ENCODE peak calls at places on chromosome 18, in five cellular contexts. One of them, this sample, is unnamed. For H3K4me1, the result is how much of the 10 kb centered on the place peaks cover.

GRCh38 chr18:54004828-54005227 is 219.6 kb downstream of the MBD2 start:
- DNase-seq in A549: no peak
- DNase-seq in gastrocnemius medialis: no peak
- DNase-seq in stomach: no peak
- DNase-seq in uterus: no peak
- DNase-seq in this sample: no peak

GRCh38 chr18:48833701-48834394 is 116.9 kb downstream of the SMAD7 start:
- DNase-seq in stomach: peak
- DNase-seq in uterus: peak
- DNase-seq in gastrocnemius medialis: peak
- DNase-seq in A549: no peak
- DNase-seq in this sample: peak

GRCh38 chr18:57107141-57107832 is 39.6 kb upstream of the BOD1L2 start:
- DNase-seq in uterus: no peak
- DNase-seq in stomach: no peak
- DNase-seq in A549: no peak
- DNase-seq in gastrocnemius medialis: no peak
- DNase-seq in this sample: no peak

GRCh38 chr18:41881285-41881684 is 73.7 kb upstream of the PIK3C3 start:
- DNase-seq in gastrocnemius medialis: no peak
- DNase-seq in uterus: no peak
- DNase-seq in A549: no peak
- DNase-seq in stomach: no peak
- DNase-seq in this sample: no peak

GRCh38 chr18:22539045-22539444 is 121.3 kb upstream of the CTAGE1 start:
- DNase-seq in gastrocnemius medialis: peak
- DNase-seq in stomach: no peak
- DNase-seq in uterus: peak
- DNase-seq in A549: no peak
- DNase-seq in this sample: no peak

GRCh38 chr18:13233746-13234527 is 15.4 kb downstream of the LDLRAD4 start:
- DNase-seq in A549: no peak
- DNase-seq in gastrocnemius medialis: no peak
- DNase-seq in stomach: no peak
- DNase-seq in uterus: no peak
- DNase-seq in this sample: peak

GRCh38 chr18:55398858-55399257 is 189.1 kb downstream of the TCF4 start:
- DNase-seq in stomach: no peak
- DNase-seq in gastrocnemius medialis: no peak
- DNase-seq in A549: no peak
- DNase-seq in uterus: no peak
- DNase-seq in this sample: no peak

GRCh38 chr18:26181343-26181826 is 44.9 kb upstream of the TAF4B start:
- DNase-seq in gastrocnemius medialis: no peak
- DNase-seq in stomach: no peak
- DNase-seq in A549: no peak
- DNase-seq in uterus: no peak
- DNase-seq in this sample: no peak

GRCh38 chr18:12287684-12288405 is 20.2 kb upstream of the TUBB6 start:
- DNase-seq in uterus: peak
- DNase-seq in stomach: peak
- DNase-seq in A549: peak
- DNase-seq in gastrocnemius medialis: peak
- DNase-seq in this sample: peak

GRCh38 chr18:44060197-44060596 is 620.5 kb upstream of the SETBP1 start:
- DNase-seq in uterus: no peak
- DNase-seq in A549: no peak
- DNase-seq in stomach: no peak
- DNase-seq in gastrocnemius medialis: no peak
- DNase-seq in this sample: no peak

GRCh38 chr18:58263055-58263732 is 219.2 kb downstream of the NEDD4L start:
- DNase-seq in gastrocnemius medialis: no peak
- DNase-seq in stomach: no peak
- DNase-seq in uterus: no peak
- DNase-seq in A549: no peak
- DNase-seq in this sample: no peak

GRCh38 chr18:44579028-44579692 is 101.5 kb upstream of the SETBP1 start:
- DNase-seq in gastrocnemius medialis: no peak
- DNase-seq in A549: peak
- DNase-seq in stomach: no peak
- DNase-seq in uterus: no peak
- DNase-seq in this sample: no peak

GRCh38 chr18:76846217-76846616 is 23.9 kb downstream of the ZNF236 start:
- DNase-seq in A549: no peak
- DNase-seq in stomach: no peak
- DNase-seq in gastrocnemius medialis: no peak
- DNase-seq in uterus: no peak
- DNase-seq in this sample: no peak

GRCh38 chr18:986071-986470 is 81.4 kb downstream of the ADCYAP1 start:
- DNase-seq in A549: no peak
- DNase-seq in uterus: no peak
- DNase-seq in stomach: no peak
- DNase-seq in gastrocnemius medialis: no peak
- DNase-seq in this sample: no peak

GRCh38 chr18:78719821-78720220 is 259.8 kb upstream of the SALL3 start:
- DNase-seq in gastrocnemius medialis: no peak
- DNase-seq in stomach: no peak
- DNase-seq in uterus: no peak
- DNase-seq in A549: no peak
- DNase-seq in this sample: no peak

GRCh38 chr18:54946149-54946581 is 13.1 kb downstream of the CCDC68 start:
- DNase-seq in stomach: peak
- DNase-seq in gastrocnemius medialis: no peak
- DNase-seq in uterus: no peak
- DNase-seq in A549: no peak
- DNase-seq in this sample: peak

GRCh38 chr18:53416985-53417384 is 807.5 kb downstream of the MBD2 start:
- DNase-seq in gastrocnemius medialis: no peak
- DNase-seq in stomach: no peak
- DNase-seq in uterus: no peak
- DNase-seq in A549: no peak
- DNase-seq in this sample: no peak

GRCh38 chr18:468841-469796 is 31.4 kb downstream of the COLEC12 start:
- DNase-seq in stomach: no peak
- DNase-seq in A549: no peak
- DNase-seq in gastrocnemius medialis: no peak
- DNase-seq in uterus: no peak
- DNase-seq in this sample: no peak

GRCh38 chr18:22542400-22542835 is 124.7 kb upstream of the CTAGE1 start:
- DNase-seq in uterus: peak
- DNase-seq in A549: no peak
- DNase-seq in stomach: no peak
- DNase-seq in gastrocnemius medialis: peak
- DNase-seq in this sample: peak

DNA sequence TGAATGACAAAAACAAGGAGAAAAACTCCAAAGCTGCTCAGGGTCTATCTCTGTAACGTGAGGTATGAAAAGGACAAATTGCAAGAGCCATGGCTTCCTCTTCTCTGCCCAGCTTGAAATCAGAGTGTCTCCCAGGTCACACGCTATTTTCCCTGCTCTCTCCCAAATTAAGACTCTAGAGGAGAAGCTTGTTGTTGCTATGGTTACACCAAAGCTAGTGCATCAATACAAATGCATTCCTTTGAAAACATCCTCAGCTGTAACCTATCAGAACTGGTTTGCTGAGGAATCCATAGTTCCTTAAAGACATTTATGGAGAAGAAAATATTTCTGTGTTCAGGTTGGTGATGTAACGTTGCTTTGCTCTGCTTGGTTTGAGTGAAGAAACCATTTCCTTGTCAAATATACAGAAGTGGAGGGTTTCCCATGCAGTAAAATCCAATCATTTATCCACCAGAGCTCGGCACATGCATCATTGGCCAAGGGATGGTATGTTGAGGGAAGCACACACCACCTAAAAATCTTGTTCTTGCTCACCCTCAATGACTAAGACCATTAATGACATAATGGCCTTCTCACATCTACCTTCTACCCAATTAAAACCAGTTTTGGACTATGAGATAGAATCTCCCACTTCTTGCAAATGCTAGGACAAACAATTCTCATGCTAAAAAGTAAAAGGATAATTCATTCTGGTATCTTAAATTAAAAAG is 2135.6 kb upstream of the CELF4 start:
- DNase-seq in gastrocnemius medialis: no peak
- DNase-seq in stomach: no peak
- DNase-seq in uterus: no peak
- DNase-seq in A549: no peak
- DNase-seq in this sample: no peak
- H3K4me3 ChIP-seq in gastrocnemius medialis: no peak
- H3K4me3 ChIP-seq in stomach: no peak
- H3K4me3 ChIP-seq in uterus: no peak
- H3K4me3 ChIP-seq in A549: no peak
- H3K4me3 ChIP-seq in this sample: no peak

GRCh38 chr18:3048820-3049349 is 35.9 kb upstream of the LPIN2 start:
- DNase-seq in A549: no peak
- DNase-seq in gastrocnemius medialis: no peak
- DNase-seq in uterus: no peak
- DNase-seq in stomach: no peak
- DNase-seq in this sample: no peak
- H3K4me1 ChIP-seq in A549: under half
- H3K4me1 ChIP-seq in gastrocnemius medialis: under half
- H3K4me1 ChIP-seq in uterus: under half
- H3K4me1 ChIP-seq in stomach: under half
- H3K4me1 ChIP-seq in this sample: under half

GRCh38 chr18:36175481-36175880 is 11.8 kb upstream of the MOCOS start:
- DNase-seq in uterus: no peak
- DNase-seq in gastrocnemius medialis: no peak
- DNase-seq in stomach: no peak
- DNase-seq in A549: no peak
- DNase-seq in this sample: no peak
- TF ChIP-seq POLR2A in uterus: no peak
- TF ChIP-seq POLR2A in gastrocnemius medialis: no peak
- TF ChIP-seq POLR2A in stomach: no peak
- TF ChIP-seq POLR2A in A549: no peak
- TF ChIP-seq POLR2A in this sample: no peak

DNA sequence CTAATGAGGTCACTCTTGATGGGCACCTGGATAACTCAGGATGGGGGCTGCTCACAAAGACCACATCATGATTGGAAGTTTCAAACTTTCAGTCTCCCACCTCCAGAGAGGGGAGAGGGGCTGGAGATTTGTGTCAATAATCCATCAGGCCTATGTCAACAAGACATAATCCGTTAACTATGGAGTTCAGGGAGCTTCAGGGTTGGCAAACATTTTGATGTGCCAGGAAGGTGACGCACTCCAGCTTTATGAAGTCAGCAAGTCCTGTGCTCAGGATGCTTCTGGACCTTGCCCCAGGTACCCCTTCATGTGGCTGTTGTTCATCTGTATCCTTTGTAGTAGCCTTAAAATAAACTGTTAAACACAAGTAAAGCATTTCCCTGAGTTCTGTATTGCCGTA is 19.0 kb downstream of the SKA1 start:
- DNase-seq in gastrocnemius medialis: no peak
- DNase-seq in A549: no peak
- DNase-seq in uterus: no peak
- DNase-seq in stomach: no peak
- DNase-seq in this sample: no peak
- H3K4me3 ChIP-seq in gastrocnemius medialis: no peak
- H3K4me3 ChIP-seq in A549: no peak
- H3K4me3 ChIP-seq in uterus: no peak
- H3K4me3 ChIP-seq in stomach: no peak
- H3K4me3 ChIP-seq in this sample: no peak